ENCODE peak calls at places on chromosome 18, in five cellular contexts. Q is fibroblast of lung; C is activated T-cell treated with anti-CD3 and anti-CD28 coated beads, Interleukin-2, amount 50 U/mL, for 72 hours; N is SJSA1; Y is anterior cingulate cortex. E is an unnamed sample.

GRCh38 chr18:31275722-31276463 is 42.1 kb upstream of the DSG1 start:
- DNase-seq in N (no peak), C (no peak), Q (peak; percentile 66), Y (no peak), E (no peak)

GRCh38 chr18:2910751-2911425 is 64.1 kb downstream of the EMILIN2 start:
- DNase-seq in Y (no peak), N (peak; percentile 36), C (no peak), Q (no peak), E (no peak)

GRCh38 chr18:69684789-69685188 is 262.9 kb downstream of the CD226 start:
- DNase-seq in Y (no peak), Q (no peak), C (no peak), N (no peak), E (no peak)

GRCh38 chr18:34493566-34494358 is 216.3 kb upstream of the DTNA start:
- DNase-seq in N (no peak), Q (peak; percentile 42), C (peak; percentile 2), Y (peak; percentile 45), E (peak; percentile 76)

GRCh38 chr18:50729986-50730385 is 89.8 kb downstream of the MRO start:
- DNase-seq in N (no peak), C (no peak), Q (no peak), Y (no peak), E (no peak)

GRCh38 chr18:78017869-78018268 is 768.2 kb downstream of the GALR1 start:
- DNase-seq in C (no peak), Q (no peak), N (no peak), Y (no peak), E (no peak)

GRCh38 chr18:76348267-76349066 is 146.6 kb downstream of the ZNF516 start:
- DNase-seq in C (no peak), Q (no peak), N (no peak), Y (no peak), E (no peak)

GRCh38 chr18:79523738-79524180 is 128.0 kb downstream of the NFATC1 start:
- DNase-seq in N (peak; percentile 30), Q (no peak), Y (no peak), C (peak; percentile 83), E (no peak)

GRCh38 chr18:48834421-48835011 is 116.2 kb downstream of the SMAD7 start:
- DNase-seq in C (peak; percentile 78), Y (no peak), N (peak; percentile 96), Q (peak; percentile 94), E (no peak)

GRCh38 chr18:5600376-5601071 is 56.7 kb upstream of the EPB41L3 start:
- DNase-seq in Q (no peak), N (no peak), Y (no peak), C (no peak), E (peak; percentile 8)

GRCh38 chr18:362914-363295 is 95.1 kb upstream of the THOC1 start:
- DNase-seq in Y (no peak), N (peak; percentile 66), Q (peak; percentile 76), C (no peak), E (no peak)

E was measured in HEK293T.